ENCODE peak calls at places on chromosomes 12 and 14, in six cellular contexts. One of them, this sample, is unnamed.

GRCh38 chr12:20588057-20588456 is 107.1 kb upstream of the SLCO1C1 start:
- DNase-seq in dorsolateral prefrontal cortex: no peak
- DNase-seq in thoracic aorta: no peak
- DNase-seq in cardiac fibroblast: no peak
- DNase-seq in endothelial cell: no peak
- DNase-seq in GM20000: no peak
- DNase-seq in this sample: no peak

GRCh38 chr14:36398463-36399291 is 78.2 kb upstream of the MBIP start:
- DNase-seq in GM20000: no peak
- DNase-seq in cardiac fibroblast: no peak
- DNase-seq in endothelial cell: no peak
- DNase-seq in dorsolateral prefrontal cortex: no peak
- DNase-seq in thoracic aorta: no peak
- DNase-seq in this sample: no peak

GRCh38 chr12:62006076-62006732 is 254.0 kb upstream of the USP15 start:
- DNase-seq in endothelial cell: peak
- DNase-seq in thoracic aorta: no peak
- DNase-seq in dorsolateral prefrontal cortex: no peak
- DNase-seq in cardiac fibroblast: peak
- DNase-seq in GM20000: peak
- DNase-seq in this sample: peak

GRCh38 chr12:7075931-7076330 is 15.4 kb downstream of the C1S start:
- DNase-seq in GM20000: no peak
- DNase-seq in endothelial cell: no peak
- DNase-seq in dorsolateral prefrontal cortex: no peak
- DNase-seq in cardiac fibroblast: peak
- DNase-seq in thoracic aorta: no peak
- DNase-seq in this sample: no peak

GRCh38 chr14:34722723-34723545 is 8.5 kb upstream of the CFL2 start:
- DNase-seq in endothelial cell: peak
- DNase-seq in GM20000: peak
- DNase-seq in dorsolateral prefrontal cortex: no peak
- DNase-seq in cardiac fibroblast: peak
- DNase-seq in thoracic aorta: no peak
- DNase-seq in this sample: no peak

GRCh38 chr12:118402251-118402650 is 25.9 kb downstream of the SUDS3 start:
- DNase-seq in endothelial cell: no peak
- DNase-seq in dorsolateral prefrontal cortex: no peak
- DNase-seq in GM20000: no peak
- DNase-seq in cardiac fibroblast: peak
- DNase-seq in thoracic aorta: no peak
- DNase-seq in this sample: no peak

GRCh38 chr12:130737731-130738130 is 21.6 kb upstream of the RIMBP2 start:
- DNase-seq in thoracic aorta: no peak
- DNase-seq in endothelial cell: no peak
- DNase-seq in GM20000: no peak
- DNase-seq in cardiac fibroblast: no peak
- DNase-seq in dorsolateral prefrontal cortex: no peak
- DNase-seq in this sample: no peak

GRCh38 chr14:55803506-55804197 is 223.6 kb downstream of the KTN1 start:
- DNase-seq in endothelial cell: no peak
- DNase-seq in cardiac fibroblast: peak
- DNase-seq in thoracic aorta: no peak
- DNase-seq in dorsolateral prefrontal cortex: no peak
- DNase-seq in GM20000: no peak
- DNase-seq in this sample: no peak

GRCh38 chr12:120388711-120389431 is 19.9 kb upstream of the MSI1 start:
- DNase-seq in dorsolateral prefrontal cortex: no peak
- DNase-seq in endothelial cell: no peak
- DNase-seq in GM20000: no peak
- DNase-seq in thoracic aorta: no peak
- DNase-seq in cardiac fibroblast: no peak
- DNase-seq in this sample: no peak

GRCh38 chr12:96204381-96204780 is 10.2 kb downstream of the ELK3 start:
- DNase-seq in GM20000: no peak
- DNase-seq in dorsolateral prefrontal cortex: no peak
- DNase-seq in cardiac fibroblast: no peak
- DNase-seq in thoracic aorta: no peak
- DNase-seq in endothelial cell: no peak
- DNase-seq in this sample: no peak

GRCh38 chr12:46276756-46277155 is 7.9 kb upstream of the SLC38A1 start:
- DNase-seq in GM20000: no peak
- DNase-seq in thoracic aorta: no peak
- DNase-seq in endothelial cell: no peak
- DNase-seq in cardiac fibroblast: no peak
- DNase-seq in dorsolateral prefrontal cortex: no peak
- DNase-seq in this sample: no peak

GRCh38 chr14:66680216-66680615 is 172.3 kb downstream of the GPHN start:
- DNase-seq in cardiac fibroblast: no peak
- DNase-seq in thoracic aorta: no peak
- DNase-seq in GM20000: no peak
- DNase-seq in endothelial cell: no peak
- DNase-seq in dorsolateral prefrontal cortex: no peak
- DNase-seq in this sample: peak

GRCh38 chr12:1474567-1475153 is 119.7 kb downstream of the FBXL14 start:
- DNase-seq in thoracic aorta: no peak
- DNase-seq in cardiac fibroblast: peak
- DNase-seq in endothelial cell: no peak
- DNase-seq in dorsolateral prefrontal cortex: no peak
- DNase-seq in GM20000: no peak
- DNase-seq in this sample: no peak

GRCh38 chr12:101823891-101824290 is 6.9 kb downstream of the GNPTAB start:
- DNase-seq in endothelial cell: peak
- DNase-seq in GM20000: peak
- DNase-seq in thoracic aorta: no peak
- DNase-seq in dorsolateral prefrontal cortex: no peak
- DNase-seq in cardiac fibroblast: peak
- DNase-seq in this sample: peak

GRCh38 chr14:51094901-51095853 is at the start of gene TRIM9:
- DNase-seq in endothelial cell: peak
- DNase-seq in thoracic aorta: peak
- DNase-seq in dorsolateral prefrontal cortex: peak
- DNase-seq in GM20000: peak
- DNase-seq in cardiac fibroblast: peak
- DNase-seq in this sample: peak

GRCh38 chr12:21823581-21823980 is 49.1 kb upstream of the KCNJ8 start:
- DNase-seq in GM20000: no peak
- DNase-seq in dorsolateral prefrontal cortex: no peak
- DNase-seq in endothelial cell: no peak
- DNase-seq in thoracic aorta: peak
- DNase-seq in cardiac fibroblast: no peak
- DNase-seq in this sample: peak

GRCh38 chr12:89882051-89882450 is 173.4 kb upstream of the ATP2B1 start:
- DNase-seq in GM20000: peak
- DNase-seq in dorsolateral prefrontal cortex: no peak
- DNase-seq in thoracic aorta: no peak
- DNase-seq in cardiac fibroblast: peak
- DNase-seq in endothelial cell: no peak
- DNase-seq in this sample: no peak

GRCh38 chr14:51643137-51643536 is 8.6 kb upstream of the FRMD6 start:
- DNase-seq in dorsolateral prefrontal cortex: no peak
- DNase-seq in cardiac fibroblast: no peak
- DNase-seq in endothelial cell: no peak
- DNase-seq in thoracic aorta: no peak
- DNase-seq in GM20000: no peak
- DNase-seq in this sample: no peak

GRCh38 chr14:86057018-86057667 is 527.2 kb downstream of the FLRT2 start:
- DNase-seq in dorsolateral prefrontal cortex: no peak
- DNase-seq in GM20000: peak
- DNase-seq in endothelial cell: peak
- DNase-seq in cardiac fibroblast: peak
- DNase-seq in thoracic aorta: no peak
- DNase-seq in this sample: peak

GRCh38 chr12:73383584-73384229 is 1111.5 kb downstream of the TRHDE start:
- DNase-seq in thoracic aorta: no peak
- DNase-seq in dorsolateral prefrontal cortex: no peak
- DNase-seq in cardiac fibroblast: no peak
- DNase-seq in endothelial cell: no peak
- DNase-seq in GM20000: no peak
- DNase-seq in this sample: no peak

GRCh38 chr12:30691122-30691879 is 4.4 kb downstream of the IPO8 start:
- DNase-seq in thoracic aorta: no peak
- DNase-seq in dorsolateral prefrontal cortex: no peak
- DNase-seq in endothelial cell: no peak
- DNase-seq in GM20000: no peak
- DNase-seq in cardiac fibroblast: peak
- DNase-seq in this sample: no peak

GRCh38 chr12:11706509-11707331 is 57.2 kb downstream of the ETV6 start:
- DNase-seq in cardiac fibroblast: no peak
- DNase-seq in endothelial cell: no peak
- DNase-seq in dorsolateral prefrontal cortex: no peak
- DNase-seq in GM20000: no peak
- DNase-seq in thoracic aorta: no peak
- DNase-seq in this sample: no peak

GRCh38 chr14:59438148-59438766 is 26.9 kb downstream of the GPR135 start:
- DNase-seq in GM20000: no peak
- DNase-seq in thoracic aorta: no peak
- DNase-seq in cardiac fibroblast: peak
- DNase-seq in dorsolateral prefrontal cortex: no peak
- DNase-seq in endothelial cell: no peak
- DNase-seq in this sample: no peak

GRCh38 chr12:33586576-33586975 is 147.0 kb upstream of the SYT10 start:
- DNase-seq in thoracic aorta: no peak
- DNase-seq in cardiac fibroblast: no peak
- DNase-seq in GM20000: no peak
- DNase-seq in endothelial cell: no peak
- DNase-seq in dorsolateral prefrontal cortex: no peak
- DNase-seq in this sample: no peak

GRCh38 chr12:74365178-74365964 is 172.3 kb upstream of the ATXN7L3B start:
- DNase-seq in dorsolateral prefrontal cortex: no peak
- DNase-seq in thoracic aorta: no peak
- DNase-seq in endothelial cell: peak
- DNase-seq in cardiac fibroblast: peak
- DNase-seq in GM20000: peak
- DNase-seq in this sample: peak

GRCh38 chr14:99575043-99576023 is 28.7 kb downstream of the CCDC85C start:
- DNase-seq in dorsolateral prefrontal cortex: no peak
- DNase-seq in GM20000: no peak
- DNase-seq in endothelial cell: no peak
- DNase-seq in thoracic aorta: no peak
- DNase-seq in cardiac fibroblast: no peak
- DNase-seq in this sample: peak

GRCh38 chr12:22687677-22688076 is 62.7 kb downstream of the ETNK1 start:
- DNase-seq in cardiac fibroblast: peak
- DNase-seq in endothelial cell: no peak
- DNase-seq in GM20000: peak
- DNase-seq in dorsolateral prefrontal cortex: no peak
- DNase-seq in thoracic aorta: no peak
- DNase-seq in this sample: no peak

GRCh38 chr12:29547151-29547561 is 49.7 kb upstream of the OVCH1 start:
- DNase-seq in thoracic aorta: no peak
- DNase-seq in cardiac fibroblast: peak
- DNase-seq in endothelial cell: no peak
- DNase-seq in dorsolateral prefrontal cortex: no peak
- DNase-seq in GM20000: no peak
- DNase-seq in this sample: no peak

GRCh38 chr12:47789712-47790489 is 16.9 kb downstream of the SLC48A1 start:
- DNase-seq in GM20000: no peak
- DNase-seq in thoracic aorta: no peak
- DNase-seq in endothelial cell: no peak
- DNase-seq in dorsolateral prefrontal cortex: no peak
- DNase-seq in cardiac fibroblast: no peak
- DNase-seq in this sample: no peak

GRCh38 chr14:100037351-100037750 is 27.9 kb upstream of the EVL start:
- DNase-seq in thoracic aorta: no peak
- DNase-seq in cardiac fibroblast: peak
- DNase-seq in endothelial cell: no peak
- DNase-seq in GM20000: no peak
- DNase-seq in dorsolateral prefrontal cortex: no peak
- DNase-seq in this sample: no peak

GRCh38 chr12:132153501-132154340 is 9.5 kb downstream of the NOC4L start:
- DNase-seq in dorsolateral prefrontal cortex: peak
- DNase-seq in GM20000: peak
- DNase-seq in thoracic aorta: no peak
- DNase-seq in cardiac fibroblast: peak
- DNase-seq in endothelial cell: peak
- DNase-seq in this sample: peak
- TF ChIP-seq CTCF in dorsolateral prefrontal cortex: peak
- TF ChIP-seq CTCF in GM20000: peak
- TF ChIP-seq CTCF in thoracic aorta: peak
- TF ChIP-seq CTCF in cardiac fibroblast: peak
- TF ChIP-seq CTCF in endothelial cell: peak
- TF ChIP-seq CTCF in this sample: peak

GRCh38 chr14:77140937-77141591 is 527 bp downstream of the ZDHHC22 start:
- DNase-seq in dorsolateral prefrontal cortex: no peak
- DNase-seq in cardiac fibroblast: peak
- DNase-seq in endothelial cell: peak
- DNase-seq in thoracic aorta: no peak
- DNase-seq in GM20000: peak
- DNase-seq in this sample: peak
- TF ChIP-seq CTCF in dorsolateral prefrontal cortex: peak
- TF ChIP-seq CTCF in cardiac fibroblast: peak
- TF ChIP-seq CTCF in endothelial cell: peak
- TF ChIP-seq CTCF in thoracic aorta: peak
- TF ChIP-seq CTCF in GM20000: no peak
- TF ChIP-seq CTCF in this sample: peak

GRCh38 chr14:61108742-61109141 is 127.7 kb downstream of the SLC38A6 start:
- DNase-seq in cardiac fibroblast: no peak
- DNase-seq in GM20000: no peak
- DNase-seq in endothelial cell: no peak
- DNase-seq in thoracic aorta: no peak
- DNase-seq in dorsolateral prefrontal cortex: no peak
- DNase-seq in this sample: no peak

GRCh38 chr14:61107148-61107641 is 126.2 kb downstream of the SLC38A6 start:
- DNase-seq in dorsolateral prefrontal cortex: no peak
- DNase-seq in thoracic aorta: no peak
- DNase-seq in endothelial cell: no peak
- DNase-seq in cardiac fibroblast: peak
- DNase-seq in GM20000: no peak
- DNase-seq in this sample: no peak

GRCh38 chr14:61104358-61104757 is 123.3 kb downstream of the SLC38A6 start:
- DNase-seq in cardiac fibroblast: no peak
- DNase-seq in thoracic aorta: no peak
- DNase-seq in GM20000: no peak
- DNase-seq in endothelial cell: no peak
- DNase-seq in dorsolateral prefrontal cortex: no peak
- DNase-seq in this sample: no peak

GRCh38 chr14:61107896-61108295 is 126.9 kb downstream of the SLC38A6 start:
- DNase-seq in cardiac fibroblast: no peak
- DNase-seq in endothelial cell: no peak
- DNase-seq in GM20000: no peak
- DNase-seq in dorsolateral prefrontal cortex: no peak
- DNase-seq in thoracic aorta: no peak
- DNase-seq in this sample: no peak

GRCh38 chr14:61106627-61107147 is 125.6 kb downstream of the SLC38A6 start:
- DNase-seq in endothelial cell: no peak
- DNase-seq in GM20000: no peak
- DNase-seq in cardiac fibroblast: no peak
- DNase-seq in dorsolateral prefrontal cortex: no peak
- DNase-seq in thoracic aorta: no peak
- DNase-seq in this sample: no peak
- TF ChIP-seq CTCF in endothelial cell: no peak
- TF ChIP-seq CTCF in GM20000: no peak
- TF ChIP-seq CTCF in cardiac fibroblast: peak
- TF ChIP-seq CTCF in dorsolateral prefrontal cortex: no peak
- TF ChIP-seq CTCF in thoracic aorta: no peak
- TF ChIP-seq CTCF in this sample: peak

DNA sequence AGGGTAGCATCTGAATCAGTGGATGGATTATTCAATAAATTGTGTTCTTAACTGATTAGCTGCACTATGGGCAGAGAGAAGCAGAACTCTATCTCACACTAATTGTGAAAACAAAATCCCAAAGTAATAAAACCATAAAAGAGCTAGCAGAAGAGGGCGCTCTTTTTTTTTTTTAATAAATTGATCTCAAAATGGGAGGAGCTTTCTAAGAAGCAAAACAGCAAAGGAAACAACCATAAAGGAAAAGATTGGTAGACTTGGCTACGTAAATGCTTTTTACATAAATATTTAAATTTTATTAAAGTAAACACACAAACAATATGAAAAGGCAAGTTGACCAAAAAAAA is 1.5 kb upstream of the TM7SF3 start:
- DNase-seq in thoracic aorta: no peak
- DNase-seq in dorsolateral prefrontal cortex: no peak
- DNase-seq in endothelial cell: no peak
- DNase-seq in cardiac fibroblast: peak
- DNase-seq in GM20000: peak
- DNase-seq in this sample: no peak
- TF ChIP-seq CTCF in thoracic aorta: no peak
- TF ChIP-seq CTCF in dorsolateral prefrontal cortex: peak
- TF ChIP-seq CTCF in endothelial cell: peak
- TF ChIP-seq CTCF in cardiac fibroblast: no peak
- TF ChIP-seq CTCF in GM20000: peak
- TF ChIP-seq CTCF in this sample: no peak